ENCODE peak calls at places on chromosome 13, in nine cellular contexts. One of them, this sample, is unnamed.

GRCh38 chr13:108226184-108226583 is 8.0 kb downstream of the ABHD13 start:
- DNase-seq in AG09319: no peak
- DNase-seq in right lobe of liver: no peak
- DNase-seq in A549: no peak
- DNase-seq in right atrium auricular region: no peak
- DNase-seq in transverse colon: no peak
- DNase-seq in IMR-90: no peak
- DNase-seq in cardiac fibroblast: no peak
- DNase-seq in ovary: no peak
- DNase-seq in this sample: no peak

GRCh38 chr13:72782717-72783116 is 784 bp downstream of the PIBF1 start:
- DNase-seq in AG09319: no peak
- DNase-seq in right lobe of liver: no peak
- DNase-seq in A549: peak
- DNase-seq in right atrium auricular region: no peak
- DNase-seq in transverse colon: no peak
- DNase-seq in IMR-90: peak
- DNase-seq in cardiac fibroblast: peak
- DNase-seq in ovary: no peak
- DNase-seq in this sample: no peak

GRCh38 chr13:76976488-76976887 is 15.4 kb upstream of the CLN5 start:
- DNase-seq in AG09319: no peak
- DNase-seq in right lobe of liver: no peak
- DNase-seq in A549: no peak
- DNase-seq in right atrium auricular region: no peak
- DNase-seq in transverse colon: no peak
- DNase-seq in IMR-90: no peak
- DNase-seq in cardiac fibroblast: no peak
- DNase-seq in ovary: no peak
- DNase-seq in this sample: no peak

GRCh38 chr13:37148501-37148900 is 43.0 kb upstream of the CSNK1A1L start:
- DNase-seq in AG09319: no peak
- DNase-seq in right lobe of liver: no peak
- DNase-seq in A549: no peak
- DNase-seq in right atrium auricular region: no peak
- DNase-seq in transverse colon: no peak
- DNase-seq in IMR-90: no peak
- DNase-seq in cardiac fibroblast: no peak
- DNase-seq in ovary: no peak
- DNase-seq in this sample: no peak

GRCh38 chr13:80189889-80190597 is 150.9 kb downstream of the SPRY2 start:
- DNase-seq in AG09319: no peak
- DNase-seq in right lobe of liver: no peak
- DNase-seq in A549: no peak
- DNase-seq in right atrium auricular region: no peak
- DNase-seq in transverse colon: no peak
- DNase-seq in IMR-90: no peak
- DNase-seq in cardiac fibroblast: no peak
- DNase-seq in ovary: no peak
- DNase-seq in this sample: no peak

GRCh38 chr13:31756346-31756745 is 17.0 kb downstream of the RXFP2 start:
- DNase-seq in AG09319: no peak
- DNase-seq in right lobe of liver: no peak
- DNase-seq in A549: no peak
- DNase-seq in right atrium auricular region: no peak
- DNase-seq in transverse colon: no peak
- DNase-seq in IMR-90: peak
- DNase-seq in cardiac fibroblast: peak
- DNase-seq in ovary: no peak
- DNase-seq in this sample: no peak

GRCh38 chr13:50389726-50390125 is 374.5 kb downstream of the KCNRG start:
- DNase-seq in AG09319: no peak
- DNase-seq in right lobe of liver: no peak
- DNase-seq in A549: no peak
- DNase-seq in right atrium auricular region: no peak
- DNase-seq in transverse colon: no peak
- DNase-seq in IMR-90: no peak
- DNase-seq in cardiac fibroblast: no peak
- DNase-seq in ovary: no peak
- DNase-seq in this sample: no peak

GRCh38 chr13:25095862-25096453 is at the start of gene PABPC3:
- DNase-seq in AG09319: no peak
- DNase-seq in right lobe of liver: no peak
- DNase-seq in A549: no peak
- DNase-seq in right atrium auricular region: no peak
- DNase-seq in transverse colon: no peak
- DNase-seq in IMR-90: no peak
- DNase-seq in cardiac fibroblast: no peak
- DNase-seq in ovary: no peak
- DNase-seq in this sample: no peak

GRCh38 chr13:111184685-111185401 is 69.7 kb downstream of the ARHGEF7 start:
- DNase-seq in AG09319: no peak
- DNase-seq in right lobe of liver: no peak
- DNase-seq in A549: no peak
- DNase-seq in right atrium auricular region: no peak
- DNase-seq in transverse colon: peak
- DNase-seq in IMR-90: no peak
- DNase-seq in cardiac fibroblast: peak
- DNase-seq in ovary: no peak
- DNase-seq in this sample: no peak

GRCh38 chr13:48493851-48494250 is 39.0 kb downstream of the RCBTB2 start:
- DNase-seq in AG09319: no peak
- DNase-seq in right lobe of liver: no peak
- DNase-seq in A549: no peak
- DNase-seq in right atrium auricular region: no peak
- DNase-seq in transverse colon: no peak
- DNase-seq in IMR-90: peak
- DNase-seq in cardiac fibroblast: peak
- DNase-seq in ovary: no peak
- DNase-seq in this sample: no peak

GRCh38 chr13:39144941-39145533 is 106.8 kb downstream of the NHLRC3 start:
- DNase-seq in AG09319: peak
- DNase-seq in right lobe of liver: peak
- DNase-seq in A549: peak
- DNase-seq in right atrium auricular region: peak
- DNase-seq in transverse colon: peak
- DNase-seq in IMR-90: peak
- DNase-seq in cardiac fibroblast: peak
- DNase-seq in ovary: peak
- DNase-seq in this sample: no peak
- TF ChIP-seq CTCF in AG09319: peak
- TF ChIP-seq CTCF in right lobe of liver: peak
- TF ChIP-seq CTCF in A549: peak
- TF ChIP-seq CTCF in right atrium auricular region: peak
- TF ChIP-seq CTCF in transverse colon: peak
- TF ChIP-seq CTCF in IMR-90: peak
- TF ChIP-seq CTCF in cardiac fibroblast: peak
- TF ChIP-seq CTCF in ovary: peak
- TF ChIP-seq CTCF in this sample: peak

DNA sequence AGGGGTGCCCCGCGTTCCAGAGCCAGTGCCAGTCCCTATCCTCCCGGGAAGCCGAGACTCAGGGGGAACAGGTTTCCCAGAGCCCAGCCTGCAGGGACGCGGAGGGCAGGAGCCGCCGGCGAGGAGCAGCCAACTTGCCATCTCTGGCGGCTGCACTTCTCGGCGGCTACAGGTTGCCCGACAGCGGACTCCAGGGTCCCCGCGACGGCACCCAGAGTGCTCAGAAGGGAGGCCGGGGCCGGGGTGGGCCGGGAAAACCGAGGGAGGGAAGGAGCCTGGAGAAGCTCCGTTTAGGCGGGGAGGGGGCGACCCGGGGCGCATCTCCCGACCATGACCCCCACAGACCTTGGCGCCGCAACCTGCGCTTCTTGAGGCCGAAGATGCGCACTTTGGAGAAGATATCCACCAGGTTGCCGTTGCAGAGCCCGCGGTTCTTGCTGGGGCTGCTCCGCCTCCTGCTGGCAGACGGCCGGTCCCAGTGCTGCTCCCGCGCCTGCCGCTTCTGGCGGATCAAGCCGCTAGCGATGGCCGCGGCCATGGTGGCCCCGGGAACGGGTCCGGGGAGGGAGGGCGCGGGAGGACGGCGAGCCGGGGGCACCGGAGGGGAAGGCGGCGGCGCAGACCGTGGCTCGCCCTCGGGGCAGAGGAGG is 463.8 kb downstream of the ITGBL1 start:
- DNase-seq in AG09319: no peak
- DNase-seq in right lobe of liver: peak
- DNase-seq in A549: peak
- DNase-seq in right atrium auricular region: no peak
- DNase-seq in transverse colon: no peak
- DNase-seq in IMR-90: no peak
- DNase-seq in cardiac fibroblast: peak
- DNase-seq in ovary: no peak
- DNase-seq in this sample: peak
- TF ChIP-seq CTCF in AG09319: peak
- TF ChIP-seq CTCF in right lobe of liver: peak
- TF ChIP-seq CTCF in A549: no peak
- TF ChIP-seq CTCF in right atrium auricular region: peak
- TF ChIP-seq CTCF in transverse colon: no peak
- TF ChIP-seq CTCF in IMR-90: no peak
- TF ChIP-seq CTCF in cardiac fibroblast: peak
- TF ChIP-seq CTCF in ovary: no peak
- TF ChIP-seq CTCF in this sample: peak

GRCh38 chr13:32790731-32791130 is 204.5 kb downstream of the PDS5B start:
- DNase-seq in AG09319: no peak
- DNase-seq in right lobe of liver: no peak
- DNase-seq in A549: peak
- DNase-seq in right atrium auricular region: no peak
- DNase-seq in transverse colon: no peak
- DNase-seq in IMR-90: no peak
- DNase-seq in cardiac fibroblast: no peak
- DNase-seq in ovary: no peak
- DNase-seq in this sample: no peak
- TF ChIP-seq CTCF in AG09319: no peak
- TF ChIP-seq CTCF in right lobe of liver: no peak
- TF ChIP-seq CTCF in A549: no peak
- TF ChIP-seq CTCF in right atrium auricular region: no peak
- TF ChIP-seq CTCF in transverse colon: no peak
- TF ChIP-seq CTCF in IMR-90: peak
- TF ChIP-seq CTCF in cardiac fibroblast: no peak
- TF ChIP-seq CTCF in ovary: no peak
- TF ChIP-seq CTCF in this sample: peak

GRCh38 chr13:23979361-23980159 is 82.3 kb upstream of the C1QTNF9B start:
- DNase-seq in AG09319: peak
- DNase-seq in right lobe of liver: peak
- DNase-seq in A549: peak
- DNase-seq in right atrium auricular region: peak
- DNase-seq in transverse colon: peak
- DNase-seq in IMR-90: peak
- DNase-seq in cardiac fibroblast: peak
- DNase-seq in ovary: peak
- DNase-seq in this sample: no peak
- TF ChIP-seq CTCF in AG09319: no peak
- TF ChIP-seq CTCF in right lobe of liver: no peak
- TF ChIP-seq CTCF in A549: no peak
- TF ChIP-seq CTCF in right atrium auricular region: no peak
- TF ChIP-seq CTCF in transverse colon: no peak
- TF ChIP-seq CTCF in IMR-90: no peak
- TF ChIP-seq CTCF in cardiac fibroblast: no peak
- TF ChIP-seq CTCF in ovary: no peak
- TF ChIP-seq CTCF in this sample: no peak

This sample was measured in chondrocyte.